ENCODE peak calls at places on chromosomes 6 and 20, in ten cellular contexts. J, Z, I, U, M, L, D, W, N and R are unnamed samples.

GRCh38 chr6:88709819-88710246 is 253.6 kb downstream of the RNGTT start:
- DNase-seq in J (no peak), Z (peak; percentile 63), I (no peak), U (no peak), M (no peak), L (no peak), D (no peak), W (no peak), N (no peak), R (no peak)

GRCh38 chr6:158564243-158565121 is 4.6 kb downstream of the TMEM181 start:
- DNase-seq in J (no peak), Z (peak; percentile 71), I (no peak), U (no peak), M (no peak), L (no peak), D (no peak), W (no peak), N (no peak), R (no peak)

GRCh38 chr20:36521526-36521925 is 19.8 kb upstream of the MYL9 start:
- DNase-seq in J (no peak), Z (no peak), I (no peak), U (no peak), M (no peak), L (no peak), D (no peak), W (no peak), N (no peak), R (no peak)

GRCh38 chr20:25439328-25439727 is 31.9 kb downstream of the GINS1 start:
- DNase-seq in J (no peak), Z (no peak), I (no peak), U (no peak), M (no peak), L (no peak), D (no peak), W (no peak), N (no peak), R (no peak)

GRCh38 chr6:136284909-136285308 is 4.7 kb downstream of the BCLAF1 start:
- DNase-seq in J (no peak), Z (no peak), I (no peak), U (no peak), M (no peak), L (no peak), D (no peak), W (no peak), N (no peak), R (no peak)

GRCh38 chr6:158559895-158560786 is at the start of gene TMEM181:
- DNase-seq in J (peak; percentile 90), Z (peak; percentile 94), I (peak; percentile 91), U (peak; percentile 88), M (peak; percentile 63), L (peak; percentile 90), D (peak; percentile 76), W (peak; percentile 36), N (peak; percentile 86), R (peak; percentile 88)

GRCh38 chr6:110282412-110282811 is 75.7 kb downstream of the METTL24 start:
- DNase-seq in J (no peak), Z (no peak), I (no peak), U (no peak), M (no peak), L (no peak), D (no peak), W (no peak), N (no peak), R (no peak)

GRCh38 chr20:1633535-1633934 is 13.7 kb upstream of the SIRPB1 start:
- DNase-seq in J (no peak), Z (no peak), I (no peak), U (no peak), M (no peak), L (no peak), D (peak; percentile 19), W (peak; percentile 13), N (no peak), R (no peak)

GRCh38 chr6:135081966-135082365 is 27.3 kb upstream of the HBS1L start:
- DNase-seq in J (no peak), Z (no peak), I (no peak), U (no peak), M (no peak), L (no peak), D (no peak), W (no peak), N (no peak), R (no peak)

GRCh38 chr6:135084916-135085269 is 30.3 kb upstream of the HBS1L start:
- DNase-seq in J (no peak), Z (no peak), I (no peak), U (no peak), M (no peak), L (no peak), D (no peak), W (no peak), N (no peak), R (no peak)

GRCh38 chr6:135086414-135086764 is 31.8 kb upstream of the HBS1L start:
- DNase-seq in J (no peak), Z (no peak), I (no peak), U (no peak), M (no peak), L (no peak), D (no peak), W (no peak), N (no peak), R (no peak)

GRCh38 chr6:135085700-135086413 is 31.2 kb upstream of the HBS1L start:
- DNase-seq in J (no peak), Z (no peak), I (no peak), U (no peak), M (no peak), L (no peak), D (no peak), W (no peak), N (no peak), R (no peak)

GRCh38 chr6:135083992-135084915 is 29.6 kb upstream of the HBS1L start:
- DNase-seq in J (no peak), Z (no peak), I (no peak), U (no peak), M (no peak), L (no peak), D (no peak), W (no peak), N (no peak), R (no peak)
- TF ChIP-seq POLR2A in J (no peak), Z (no peak), I (no peak), U (no peak), M (no peak), L (no peak), D (no peak), W (no peak), N (no peak), R (no peak)

GRCh38 chr20:44170796-44171410 is 16.1 kb downstream of the JPH2 start:
- DNase-seq in J (no peak), Z (no peak), I (no peak), U (no peak), M (no peak), L (peak; percentile 8), D (no peak), W (no peak), N (no peak), R (no peak)

GRCh38 chr20:44171775-44172571 is 15.0 kb downstream of the JPH2 start:
- DNase-seq in J (no peak), Z (no peak), I (no peak), U (no peak), M (no peak), L (peak; percentile 27), D (no peak), W (no peak), N (peak; percentile 3), R (no peak)

GRCh38 chr20:44166008-44166407 is 21.0 kb downstream of the JPH2 start:
- DNase-seq in J (peak; percentile 1), Z (no peak), I (no peak), U (no peak), M (no peak), L (no peak), D (peak; percentile 67), W (no peak), N (no peak), R (no peak)

GRCh38 chr20:44166477-44166876 is 20.5 kb downstream of the JPH2 start:
- DNase-seq in J (peak; percentile 76), Z (no peak), I (no peak), U (no peak), M (peak; percentile 60), L (no peak), D (peak; percentile 65), W (no peak), N (no peak), R (no peak)

GRCh38 chr20:44167736-44168135 is 19.3 kb downstream of the JPH2 start:
- DNase-seq in J (peak; percentile 59), Z (no peak), I (no peak), U (no peak), M (no peak), L (no peak), D (no peak), W (no peak), N (no peak), R (no peak)
- H3K4me1 ChIP-seq in J (peaks cover 41% of the 10 kb centered on the region), Z (no peaks in the 10 kb centered on the region), I (no peaks in the 10 kb centered on the region), U (peaks cover 36% of the 10 kb centered on the region), M (peaks cover 80% of the 10 kb centered on the region), L (peaks cover 70% of the 10 kb centered on the region), D (peaks cover 51% of the 10 kb centered on the region), W (no peaks in the 10 kb centered on the region), N (no peaks in the 10 kb centered on the region), R (no peaks in the 10 kb centered on the region)

DNA sequence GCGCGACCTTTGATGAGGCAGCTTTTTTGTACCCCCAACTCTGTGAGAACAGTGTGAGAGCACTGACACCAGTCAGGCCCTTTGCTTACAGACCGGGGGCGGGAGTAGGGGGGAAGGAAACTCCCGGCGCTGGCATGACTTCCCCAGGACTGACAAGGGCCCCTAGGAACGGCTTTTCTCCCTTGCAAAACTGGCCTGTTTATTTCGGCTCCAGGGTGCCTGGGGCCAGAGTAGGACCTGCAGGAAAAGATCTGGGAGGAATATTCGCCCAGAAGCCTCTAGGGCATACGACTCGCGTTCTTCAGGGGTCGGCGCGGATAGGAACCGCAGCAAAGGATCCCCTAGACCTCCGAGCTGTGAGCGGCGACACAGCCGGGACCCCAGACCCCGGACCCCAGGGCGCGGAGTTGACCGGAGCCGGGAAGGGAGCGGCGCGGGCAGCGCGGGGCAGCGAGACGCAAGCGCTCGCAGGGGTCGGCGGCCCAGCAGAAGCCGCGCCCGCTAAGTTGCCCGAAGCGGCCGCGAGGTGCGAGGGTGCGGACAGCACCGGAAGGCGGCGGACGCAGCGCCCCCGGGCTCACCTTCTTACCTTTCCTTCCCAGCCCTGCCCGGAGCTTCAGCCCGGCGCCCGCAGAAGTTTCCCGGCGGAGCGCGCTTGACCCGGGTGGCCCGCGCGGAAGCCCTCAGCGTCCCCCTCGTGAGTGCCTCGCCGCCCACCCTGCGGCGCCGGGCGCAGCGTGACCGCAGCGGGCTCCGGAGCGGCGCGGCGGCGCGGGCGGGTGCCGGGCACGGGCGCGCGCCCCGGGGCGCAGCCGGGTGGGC is at the start of gene POPDC3:
- DNase-seq in J (peak; percentile 59), Z (no peak), I (no peak), U (peak; percentile 38), M (peak; percentile 53), L (no peak), D (peak; percentile 62), W (no peak), N (no peak), R (no peak)
- TF ChIP-seq POLR2A in J (no peak), Z (no peak), I (no peak), U (no peak), M (peak; percentile 65), L (no peak), D (peak; percentile 41), W (no peak), N (no peak), R (no peak)

DNA sequence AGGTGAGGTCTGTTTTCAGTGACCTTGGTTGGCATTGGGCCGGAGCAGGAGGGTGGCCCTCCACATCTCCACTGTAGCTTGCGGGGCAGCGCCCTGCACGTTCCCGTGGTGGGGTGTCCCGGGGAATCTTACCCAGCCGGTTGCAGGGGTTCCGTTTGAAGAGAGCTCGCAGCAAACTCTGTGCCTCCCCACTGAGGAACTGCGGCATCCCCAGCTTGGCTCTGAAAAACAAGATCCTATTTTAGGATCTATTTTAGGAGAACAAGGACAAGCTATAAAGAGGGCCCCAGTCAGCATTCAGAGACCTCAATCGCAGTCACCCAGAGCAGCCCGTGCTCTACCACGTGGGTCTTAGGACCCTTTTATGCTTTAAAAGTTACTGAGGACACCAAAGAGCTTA is 97.8 kb downstream of the RAMACL start:
- DNase-seq in J (peak; percentile 40), Z (peak; percentile 46), I (peak; percentile 28), U (no peak), M (no peak), L (peak; percentile 52), D (no peak), W (no peak), N (no peak), R (no peak)
- H3K4me1 ChIP-seq in J (peaks cover 18% of the 10 kb centered on the region), Z (no peaks in the 10 kb centered on the region), I (no peaks in the 10 kb centered on the region), U (peaks cover 6% of the 10 kb centered on the region), M (peaks cover 8% of the 10 kb centered on the region), L (no peaks in the 10 kb centered on the region), D (no peaks in the 10 kb centered on the region), W (no peaks in the 10 kb centered on the region), N (no peaks in the 10 kb centered on the region), R (no peaks in the 10 kb centered on the region)